ENCODE peak calls at places on chromosomes 13 and 19, in ten cellular contexts. P, R, U, A, X, E, V, W, S and L are unnamed samples.

GRCh38 chr19:7356899-7357627 is 8.3 kb downstream of the ARHGEF18 start:
- DNase-seq in V (no peak), E (no peak), R (no peak), S (no peak), X (no peak), U (no peak), W (no peak), A (no peak), P (no peak), L (no peak)

GRCh38 chr13:113724016-113724758 is 34.8 kb upstream of the TMEM255B start:
- DNase-seq in V (no peak), S (no peak), A (no peak), R (no peak), E (no peak), X (no peak), W (peak), P (no peak), U (no peak), L (peak)

GRCh38 chr19:56141416-56141992 is 417 bp downstream of the ZNF444 start:
- DNase-seq in S (no peak), E (no peak), X (peak), U (peak), R (peak), V (no peak), A (no peak), P (no peak), W (no peak), L (no peak)

GRCh38 chr19:33080761-33081681 is at the start of gene GPATCH1:
- DNase-seq in X (peak), R (peak), U (peak), W (peak), V (peak), P (peak), A (peak), E (peak), S (peak), L (peak)

GRCh38 chr19:29415507-29415906 is 110.3 kb upstream of the VSTM2B start:
- DNase-seq in S (no peak), A (no peak), W (no peak), V (no peak), R (no peak), E (no peak), P (peak), X (peak), U (no peak), L (no peak)

GRCh38 chr13:38346764-38347163 is 2.9 kb upstream of the UFM1 start:
- DNase-seq in R (no peak), E (no peak), S (no peak), P (peak), V (no peak), W (no peak), U (no peak), A (no peak), X (no peak), L (no peak)

GRCh38 chr13:52070929-52071523 is 46.5 kb downstream of the UTP14C start:
- DNase-seq in V (no peak), U (no peak), X (peak), S (no peak), E (peak), W (no peak), P (no peak), R (no peak), A (no peak), L (no peak)

GRCh38 chr13:27004389-27004788 is 167.2 kb downstream of the USP12 start:
- DNase-seq in X (no peak), E (peak), W (no peak), V (no peak), P (no peak), S (no peak), R (no peak), U (no peak), A (no peak), L (no peak)

GRCh38 chr19:1122021-1122971 is 18.5 kb downstream of the GPX4 start:
- DNase-seq in V (no peak), A (no peak), X (no peak), W (peak), E (no peak), U (no peak), S (no peak), R (no peak), P (no peak), L (no peak)

GRCh38 chr19:14809272-14810057 is 25.5 kb downstream of the OR7A5 start:
- DNase-seq in W (no peak), A (no peak), E (no peak), U (no peak), S (no peak), R (peak), V (no peak), P (no peak), X (no peak), L (no peak)

GRCh38 chr19:49364083-49364687 is 508 bp downstream of the DKKL1 start:
- DNase-seq in P (peak), R (no peak), V (no peak), E (no peak), X (no peak), S (no peak), U (no peak), A (no peak), W (no peak), L (no peak)
- H3K4me3 ChIP-seq in P (peak), R (peak), V (peak), E (peak), X (no peak), S (no peak), U (peak), A (peak), W (peak), L (peak)

DNA sequence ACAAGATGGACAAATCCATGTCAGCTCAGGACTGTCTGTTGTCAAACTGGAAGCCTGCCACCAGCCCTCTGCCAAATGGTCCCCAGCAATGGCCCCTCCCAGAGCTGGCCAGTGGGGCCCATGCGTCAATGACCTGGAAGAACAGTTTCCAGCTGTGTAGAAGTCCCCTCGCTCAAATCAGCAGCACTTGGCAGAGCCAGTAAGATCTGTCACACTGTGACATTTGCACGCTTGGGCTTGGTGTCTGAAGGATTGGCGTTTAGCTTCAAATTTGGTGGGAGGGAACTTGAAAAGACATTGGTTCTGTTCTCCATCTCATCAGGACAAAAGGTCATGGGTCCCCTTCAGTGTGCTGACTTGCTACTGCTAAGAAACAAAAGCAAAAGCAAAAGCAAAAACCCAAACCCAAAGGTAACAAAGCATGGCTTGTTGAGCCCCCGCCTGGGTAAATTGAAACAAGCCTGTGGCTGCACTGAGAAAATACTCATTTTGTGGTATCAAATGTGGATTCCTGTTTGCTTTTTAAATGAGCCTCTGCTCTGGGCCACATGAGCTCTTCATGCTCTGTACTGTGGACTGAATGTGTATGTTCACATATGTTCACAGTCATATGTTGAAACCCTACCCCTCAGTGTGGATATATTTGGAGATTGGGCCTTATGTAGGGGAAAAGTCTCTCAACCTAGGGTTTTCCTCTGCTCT is 253.6 kb upstream of the MAB21L1 start:
- DNase-seq in S (no peak), R (peak), X (no peak), E (no peak), V (no peak), U (no peak), W (no peak), A (no peak), P (no peak), L (no peak)
- H3K4me3 ChIP-seq in S (no peak), R (no peak), X (no peak), E (no peak), V (no peak), U (no peak), W (no peak), A (no peak), P (no peak), L (no peak)

GRCh38 chr19:40607311-40607871 is 6.2 kb downstream of the LTBP4 start:
- DNase-seq in P (peak), U (no peak), E (no peak), S (no peak), X (no peak), W (no peak), R (no peak), A (no peak), V (no peak), L (no peak)
- H3K4me3 ChIP-seq in P (no peak), U (no peak), E (no peak), S (no peak), X (no peak), W (no peak), R (no peak), A (no peak), V (no peak), L (no peak)

GRCh38 chr13:24199016-24199415 is 38.5 kb downstream of the SPATA13 start:
- DNase-seq in E (peak), V (no peak), P (no peak), W (no peak), U (no peak), A (no peak), X (no peak), S (no peak), R (no peak), L (no peak)
- H3K4me3 ChIP-seq in E (no peak), V (no peak), P (no peak), W (no peak), U (no peak), A (no peak), X (no peak), S (no peak), R (no peak), L (no peak)